ENCODE peak calls at places on chromosomes 16 and 17, in eight cellular contexts. N is foreskin fibroblast, M is body of pancreas, O is IMR-90, W is OCI-LY7, R is ascending aorta, E is uterus, G is WTC11. Q is an unnamed sample.

GRCh38 chr17:57438031-57438731 is 181.9 kb downstream of the MSI2 start:
- DNase-seq in N (no peak), M (no peak), O (no peak), W (no peak), R (no peak), E (no peak), G (no peak), Q (no peak)

GRCh38 chr17:2755941-2756724 is 6.7 kb upstream of the CCDC92B start:
- DNase-seq in N (no peak), M (peak), O (no peak), W (no peak), R (no peak), E (no peak), G (peak), Q (no peak)

GRCh38 chr16:57604177-57604576 is 24.3 kb upstream of the ADGRG1 start:
- DNase-seq in N (no peak), M (no peak), O (no peak), W (no peak), R (no peak), E (no peak), G (no peak), Q (no peak)

GRCh38 chr17:50758524-50758923 is 8.8 kb downstream of the ANKRD40CL start:
- DNase-seq in N (no peak), M (no peak), O (no peak), W (no peak), R (no peak), E (no peak), G (no peak), Q (no peak)

GRCh38 chr17:58232707-58233156 is 5.7 kb upstream of the LPO start:
- DNase-seq in N (peak), M (no peak), O (peak), W (no peak), R (no peak), E (no peak), G (peak), Q (peak)

GRCh38 chr16:55955845-55956244 is 80.7 kb upstream of the CES5A start:
- DNase-seq in N (no peak), M (peak), O (no peak), W (no peak), R (no peak), E (no peak), G (no peak), Q (no peak)

GRCh38 chr16:66306366-66307150 is 59.9 kb upstream of the CDH5 start:
- DNase-seq in N (no peak), M (no peak), O (no peak), W (no peak), R (no peak), E (no peak), G (no peak), Q (no peak)

GRCh38 chr16:13333336-13333735 is 431.9 kb downstream of the SHISA9 start:
- DNase-seq in N (peak), M (no peak), O (no peak), W (no peak), R (no peak), E (no peak), G (no peak), Q (no peak)

GRCh38 chr17:28547623-28548416 is 4.6 kb downstream of the UNC119 start:
- DNase-seq in N (peak), M (peak), O (peak), W (peak), R (no peak), E (peak), G (peak), Q (peak)

GRCh38 chr17:73261952-73262675 is 434 bp upstream of the CPSF4L start:
- DNase-seq in N (no peak), M (peak), O (no peak), W (no peak), R (no peak), E (no peak), G (no peak), Q (no peak)

GRCh38 chr16:12300946-12301500 is 324.5 kb downstream of the SNX29 start:
- DNase-seq in N (no peak), M (no peak), O (no peak), W (no peak), R (no peak), E (peak), G (no peak), Q (no peak)

GRCh38 chr16:82042144-82042543 is 7.1 kb downstream of the HSD17B2 start:
- DNase-seq in N (no peak), M (no peak), O (no peak), W (no peak), R (no peak), E (no peak), G (no peak), Q (no peak)

GRCh38 chr16:25888873-25889272 is 197.1 kb downstream of the HS3ST4 start:
- DNase-seq in N (no peak), M (no peak), O (no peak), W (no peak), R (no peak), E (no peak), G (no peak), Q (no peak)

GRCh38 chr17:35605753-35606152 is 18.6 kb downstream of the AP2B1 start:
- DNase-seq in N (peak), M (no peak), O (peak), W (no peak), R (no peak), E (no peak), G (no peak), Q (peak)

GRCh38 chr17:8046929-8047768 is 8.3 kb downstream of the ALOX15B start:
- DNase-seq in N (no peak), M (no peak), O (no peak), W (no peak), R (no peak), E (no peak), G (no peak), Q (no peak)

GRCh38 chr17:46129302-46129701 is 63.9 kb downstream of the KANSL1 start:
- DNase-seq in N (no peak), M (no peak), O (no peak), W (no peak), R (no peak), E (no peak), G (no peak), Q (no peak)

GRCh38 chr16:15876503-15876902 is 11.9 kb downstream of the CEP20 start:
- DNase-seq in N (no peak), M (no peak), O (no peak), W (no peak), R (no peak), E (no peak), G (no peak), Q (no peak)

GRCh38 chr17:3859895-3860294 is 13.8 kb upstream of the NCBP3 start:
- DNase-seq in N (no peak), M (no peak), O (no peak), W (no peak), R (no peak), E (no peak), G (no peak), Q (no peak)

GRCh38 chr16:87034317-87034716 is 282.9 kb downstream of the C16orf95 start:
- DNase-seq in N (no peak), M (no peak), O (no peak), W (no peak), R (no peak), E (no peak), G (no peak), Q (no peak)

GRCh38 chr17:37447641-37448040 is 41.0 kb downstream of the TADA2A start:
- DNase-seq in N (peak), M (no peak), O (peak), W (no peak), R (no peak), E (no peak), G (no peak), Q (peak)

GRCh38 chr17:30558313-30559195 is 81.3 kb downstream of the GOSR1 start:
- DNase-seq in N (no peak), M (no peak), O (no peak), W (no peak), R (no peak), E (no peak), G (no peak), Q (no peak)

GRCh38 chr17:77299256-77300015 is 158.7 kb downstream of the SEC14L1 start:
- DNase-seq in N (no peak), M (no peak), O (no peak), W (no peak), R (no peak), E (no peak), G (no peak), Q (no peak)

GRCh38 chr16:20744922-20745440 is 3.4 kb upstream of the THUMPD1 start:
- DNase-seq in N (no peak), M (no peak), O (no peak), W (no peak), R (no peak), E (no peak), G (no peak), Q (no peak)

GRCh38 chr17:71553381-71553780 is 567.4 kb upstream of the SOX9 start:
- DNase-seq in N (no peak), M (no peak), O (no peak), W (no peak), R (no peak), E (no peak), G (no peak), Q (no peak)

GRCh38 chr17:83185023-83186002 is 105.9 kb downstream of the METRNL start:
- DNase-seq in N (no peak), M (no peak), O (no peak), W (no peak), R (no peak), E (no peak), G (no peak), Q (no peak)

GRCh38 chr16:17724242-17724898 is 253.6 kb upstream of the XYLT1 start:
- DNase-seq in N (peak), M (no peak), O (peak), W (no peak), R (no peak), E (no peak), G (no peak), Q (peak)

GRCh38 chr16:49324703-49325102 is 43.1 kb upstream of the CBLN1 start:
- DNase-seq in N (no peak), M (no peak), O (no peak), W (no peak), R (no peak), E (no peak), G (no peak), Q (no peak)

GRCh38 chr17:17365476-17366110 is 62.4 kb downstream of the NT5M start:
- DNase-seq in N (no peak), M (peak), O (no peak), W (no peak), R (no peak), E (no peak), G (no peak), Q (no peak)

GRCh38 chr17:2487306-2487705 is 24.4 kb downstream of the METTL16 start:
- DNase-seq in N (no peak), M (no peak), O (no peak), W (no peak), R (no peak), E (no peak), G (no peak), Q (no peak)

GRCh38 chr16:47965439-47965838 is 190.4 kb downstream of the ABCC12 start:
- DNase-seq in N (no peak), M (no peak), O (peak), W (no peak), R (no peak), E (no peak), G (no peak), Q (peak)

GRCh38 chr17:43790311-43790940 is 10.2 kb downstream of the CFAP97D1 start:
- DNase-seq in N (no peak), M (no peak), O (no peak), W (no peak), R (no peak), E (no peak), G (peak), Q (peak)

GRCh38 chr17:48951572-48951971 is 6.9 kb upstream of the SNF8 start:
- DNase-seq in N (no peak), M (no peak), O (no peak), W (no peak), R (no peak), E (no peak), G (no peak), Q (no peak)

GRCh38 chr17:63699638-63700527 is at the start of gene LIMD2:
- DNase-seq in N (no peak), M (peak), O (no peak), W (peak), R (no peak), E (peak), G (peak), Q (no peak)

GRCh38 chr17:27609606-27610303 is 21.2 kb upstream of the LGALS9 start:
- DNase-seq in N (peak), M (no peak), O (peak), W (peak), R (no peak), E (peak), G (peak), Q (peak)

GRCh38 chr17:27276653-27277156 is 17.2 kb upstream of the WSB1 start:
- DNase-seq in N (no peak), M (no peak), O (peak), W (no peak), R (no peak), E (no peak), G (peak), Q (no peak)

GRCh38 chr17:33520404-33521032 is 227.4 kb upstream of the ASIC2 start:
- DNase-seq in N (no peak), M (peak), O (peak), W (peak), R (no peak), E (peak), G (peak), Q (no peak)

GRCh38 chr16:1261131-1261917 is 5.5 kb downstream of the TPSD1 start:
- DNase-seq in N (no peak), M (no peak), O (no peak), W (no peak), R (no peak), E (no peak), G (peak), Q (no peak)

GRCh38 chr17:1290676-1291075 is 11.2 kb downstream of the TRARG1 start:
- DNase-seq in N (no peak), M (no peak), O (no peak), W (no peak), R (no peak), E (no peak), G (no peak), Q (no peak)

GRCh38 chr17:1286379-1287106 is 7.1 kb downstream of the TRARG1 start:
- DNase-seq in N (no peak), M (no peak), O (no peak), W (no peak), R (no peak), E (no peak), G (no peak), Q (no peak)

GRCh38 chr17:1294157-1294717 is 14.8 kb downstream of the TRARG1 start:
- DNase-seq in N (no peak), M (no peak), O (no peak), W (peak), R (no peak), E (no peak), G (no peak), Q (no peak)

GRCh38 chr17:1289695-1290094 is 10.2 kb downstream of the TRARG1 start:
- DNase-seq in N (no peak), M (no peak), O (no peak), W (no peak), R (no peak), E (no peak), G (no peak), Q (no peak)
- TF ChIP-seq CTCF in N (no peak), M (no peak), O (no peak), W (no peak), R (no peak), E (no peak), G (no peak), Q (no peak)

DNA sequence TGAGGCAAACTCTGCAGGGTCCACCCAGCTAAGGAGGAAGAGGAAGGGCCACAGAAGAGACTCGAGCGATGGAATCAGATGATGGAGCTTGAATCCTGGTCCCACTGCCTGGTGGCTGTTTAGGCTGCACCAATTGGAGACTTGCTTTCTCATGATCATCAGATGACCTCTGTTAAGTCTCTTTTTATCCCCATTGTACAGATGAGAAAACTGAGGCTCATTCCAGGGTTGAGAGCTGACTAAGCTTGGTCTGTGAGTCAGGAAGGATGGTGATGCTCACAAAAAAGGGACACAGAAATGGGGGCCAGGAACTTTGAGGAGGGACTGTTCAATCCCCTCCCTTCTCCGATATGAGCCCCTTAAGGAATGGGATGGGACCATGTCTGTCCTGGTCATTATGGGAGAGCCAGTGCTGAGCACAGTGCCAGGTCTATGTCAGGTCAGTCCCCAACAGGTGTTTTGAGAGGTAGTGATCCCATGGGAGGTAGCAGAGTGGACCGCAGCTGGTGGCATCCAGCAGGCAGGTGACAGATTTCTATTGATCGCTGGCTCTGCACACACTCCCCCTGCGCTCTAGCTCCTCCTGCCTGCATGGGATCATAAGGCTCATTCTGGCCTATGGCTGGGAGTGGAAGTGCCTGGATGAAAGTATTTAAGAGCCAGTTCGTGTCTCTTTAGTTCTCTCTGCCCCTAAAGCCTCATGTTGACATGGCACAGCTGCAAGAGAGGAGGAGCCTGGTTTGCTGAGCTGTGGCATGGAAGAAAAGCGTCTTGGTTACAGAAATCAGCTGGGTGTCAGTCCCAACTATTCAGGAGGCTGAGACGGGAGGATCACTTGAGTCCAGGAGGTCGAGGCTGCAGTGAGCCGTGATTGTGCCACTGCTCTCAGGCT is 27.2 kb downstream of the SNX20 start:
- DNase-seq in N (no peak), M (peak), O (no peak), W (no peak), R (no peak), E (no peak), G (no peak), Q (no peak)
- TF ChIP-seq CTCF in N (no peak), M (peak), O (no peak), W (no peak), R (no peak), E (no peak), G (no peak), Q (no peak)

GRCh38 chr17:53909802-53910201 is 87.1 kb downstream of the KIF2B start:
- DNase-seq in N (no peak), M (no peak), O (no peak), W (no peak), R (no peak), E (no peak), G (no peak), Q (no peak)
- TF ChIP-seq CTCF in N (no peak), M (no peak), O (no peak), W (no peak), R (no peak), E (no peak), G (no peak), Q (no peak)

GRCh38 chr16:63512910-63513309 is 1476.7 kb upstream of the CDH8 start:
- DNase-seq in N (no peak), M (no peak), O (no peak), W (no peak), R (no peak), E (no peak), G (no peak), Q (no peak)
- TF ChIP-seq CTCF in N (no peak), M (no peak), O (no peak), W (no peak), R (no peak), E (no peak), G (no peak), Q (no peak)

DNA sequence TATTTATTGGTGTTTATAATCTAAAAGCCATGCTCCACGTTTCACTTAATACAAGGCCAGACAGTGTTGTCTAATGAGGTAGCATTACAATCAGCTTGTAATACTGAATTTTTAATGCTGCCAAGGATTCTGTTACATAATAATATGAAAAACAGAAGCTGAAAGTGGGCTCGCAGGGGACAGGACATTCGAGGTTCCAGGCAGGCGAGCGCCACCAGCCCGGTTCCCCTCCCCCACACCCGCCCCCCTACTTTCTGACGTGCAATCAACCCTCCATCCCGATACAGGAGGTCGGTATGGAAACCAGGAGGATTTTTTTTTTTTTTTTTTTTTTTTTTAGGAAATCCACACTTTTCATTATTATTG is 6.2 kb upstream of the ZFHX3 start:
- DNase-seq in N (no peak), M (no peak), O (no peak), W (no peak), R (no peak), E (no peak), G (no peak), Q (no peak)
- TF ChIP-seq CTCF in N (no peak), M (no peak), O (no peak), W (no peak), R (no peak), E (no peak), G (no peak), Q (no peak)

GRCh38 chr17:79147791-79148506 is 73.3 kb downstream of the ENGASE start:
- DNase-seq in N (no peak), M (no peak), O (no peak), W (no peak), R (no peak), E (no peak), G (no peak), Q (no peak)
- TF ChIP-seq CTCF in N (no peak), M (no peak), O (no peak), W (no peak), R (no peak), E (no peak), G (no peak), Q (peak)